ENCODE peak calls at places on chromosomes 1 and 21, in four cellular contexts. P is HCT116, N is pancreas, U is GM23248. R is an unnamed sample.

GRCh38 chr1:192861860-192862259 is 53.0 kb downstream of the RGS2 start:
- DNase-seq in P (no peak), N (peak; percentile 13), U (no peak), R (no peak)

GRCh38 chr1:233518344-233518743 is 95.6 kb upstream of the KCNK1 start:
- DNase-seq in P (peak; percentile 65), N (no peak), U (peak; percentile 47), R (no peak)

GRCh38 chr1:62131093-62131725 is 63.4 kb upstream of the L1TD1 start:
- DNase-seq in P (no peak), N (peak; percentile 8), U (peak; percentile 78), R (no peak)

GRCh38 chr1:164092603-164093353 is 466.2 kb upstream of the PBX1 start:
- DNase-seq in P (no peak), N (no peak), U (peak; percentile 25), R (no peak)

GRCh38 chr1:205595861-205596260 is 36.0 kb downstream of the ELK4 start:
- DNase-seq in P (no peak), N (no peak), U (no peak), R (no peak)

GRCh38 chr1:160376525-160377131 is 9.8 kb downstream of the NHLH1 start:
- DNase-seq in P (peak; percentile 61), N (peak; percentile 27), U (peak; percentile 79), R (peak; percentile 32)

GRCh38 chr1:212937034-212937433 is 13.3 kb upstream of the VASH2 start:
- DNase-seq in P (no peak), N (no peak), U (no peak), R (no peak)

GRCh38 chr1:16716691-16717173 is 23.6 kb upstream of the RNU1-4 start:
- DNase-seq in P (no peak), N (no peak), U (no peak), R (no peak)

GRCh38 chr1:1775364-1776226 is 2.7 kb downstream of the NADK start:
- DNase-seq in P (no peak), N (no peak), U (no peak), R (no peak)

GRCh38 chr1:245571872-245572294 is 417.1 kb downstream of the KIF26B start:
- DNase-seq in P (no peak), N (no peak), U (no peak), R (no peak)

GRCh38 chr1:231592809-231593208 is 33.8 kb upstream of the DISC1 start:
- DNase-seq in P (no peak), N (no peak), U (no peak), R (no peak)

GRCh38 chr1:83746234-83746633 is 252.7 kb downstream of the TTLL7 start:
- DNase-seq in P (no peak), N (no peak), U (no peak), R (no peak)

GRCh38 chr1:33435096-33435820 is 4.4 kb upstream of the PHC2 start:
- DNase-seq in P (no peak), N (no peak), U (peak; percentile 89), R (no peak)

GRCh38 chr1:205519541-205520131 is 15.2 kb downstream of the CDK18 start:
- DNase-seq in P (no peak), N (no peak), U (no peak), R (peak; percentile 85)

GRCh38 chr1:104648269-104648691 is 898.6 kb downstream of the AMY1C start:
- DNase-seq in P (no peak), N (no peak), U (peak; percentile 12), R (no peak)

GRCh38 chr1:181583598-181583997 is 100.3 kb downstream of the CACNA1E start:
- DNase-seq in P (peak; percentile 4), N (peak; percentile 16), U (no peak), R (no peak)

GRCh38 chr1:13583964-13584791 is 546 bp downstream of the PDPN start:
- DNase-seq in P (no peak), N (no peak), U (peak; percentile 72), R (peak; percentile 21)

GRCh38 chr1:211932581-211933010 is 102.0 kb upstream of the LPGAT1 start:
- DNase-seq in P (no peak), N (no peak), U (no peak), R (no peak)

GRCh38 chr1:41884256-41885240 is 34.2 kb downstream of the HIVEP3 start:
- DNase-seq in P (no peak), N (no peak), U (no peak), R (no peak)

GRCh38 chr1:17235135-17235880 is 13.6 kb upstream of the PADI3 start:
- DNase-seq in P (no peak), N (no peak), U (no peak), R (no peak)

GRCh38 chr1:206419250-206419649 is 51.0 kb upstream of the IKBKE start:
- DNase-seq in P (no peak), N (no peak), U (peak; percentile 34), R (no peak)

GRCh38 chr1:74858136-74858535 is 125.2 kb downstream of the TYW3 start:
- DNase-seq in P (no peak), N (no peak), U (no peak), R (no peak)

GRCh38 chr1:96515430-96515829 is 206.2 kb upstream of the PTBP2 start:
- DNase-seq in P (no peak), N (no peak), U (no peak), R (no peak)

GRCh38 chr1:20633190-20634064 is at the start of gene PINK1:
- DNase-seq in P (peak; percentile 57), N (peak; percentile 75), U (peak; percentile 85), R (peak; percentile 69)

GRCh38 chr1:212981025-212981495 is 30.7 kb downstream of the VASH2 start:
- DNase-seq in P (no peak), N (peak; percentile 36), U (no peak), R (no peak)

GRCh38 chr1:8025061-8025670 is 943 bp downstream of the ERRFI1 start:
- DNase-seq in P (no peak), N (no peak), U (peak; percentile 57), R (no peak)

GRCh38 chr21:38349111-38349746 is 92.4 kb downstream of the KCNJ15 start:
- DNase-seq in P (no peak), N (no peak), U (no peak), R (no peak)

GRCh38 chr1:997728-998050 is 2.2 kb downstream of the HES4 start:
- DNase-seq in P (no peak), N (peak; percentile 5), U (no peak), R (no peak)

GRCh38 chr1:45302505-45303331 is 24.0 kb upstream of the HPDL start:
- DNase-seq in P (no peak), N (peak; percentile 14), U (no peak), R (no peak)
- H3K27ac ChIP-seq in P (peak overlapping the region; percentile 76), N (peak overlapping the region; percentile 72), U (peak overlapping the region; percentile 88), R (peak overlapping the region; percentile 76)

GRCh38 chr1:65681101-65681500 is 111.6 kb upstream of the PDE4B start:
- DNase-seq in P (no peak), N (no peak), U (peak; percentile 81), R (no peak)
- H3K27ac ChIP-seq in P (no peak overlapping the region), N (no peak overlapping the region), U (no peak overlapping the region), R (no peak overlapping the region)

DNA sequence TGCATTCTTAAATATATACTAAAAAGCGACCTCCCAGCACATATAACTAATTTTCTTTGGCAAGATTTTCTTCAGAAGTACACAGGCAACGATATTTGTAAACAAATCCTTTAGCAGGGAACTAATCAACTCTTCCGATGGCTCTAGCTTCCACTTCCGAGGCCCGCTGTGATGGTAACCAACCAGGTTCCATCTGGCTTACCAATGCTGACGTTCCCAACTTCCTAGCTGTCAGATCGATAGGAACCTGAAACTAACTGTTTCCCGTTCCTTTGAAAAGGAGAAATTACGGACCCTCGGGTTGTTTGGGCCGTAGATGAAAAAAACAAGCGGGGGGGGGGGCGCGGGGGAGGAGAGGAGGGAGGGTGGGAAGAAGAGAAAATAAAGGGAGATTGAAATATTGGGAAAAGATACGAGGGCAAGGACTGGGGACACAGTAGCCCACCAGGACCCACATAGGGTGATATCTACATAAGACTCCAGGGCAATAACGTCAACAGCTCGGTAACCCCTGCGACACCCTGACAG is 513 bp downstream of the GTF2B start:
- DNase-seq in P (no peak), N (peak; percentile 18), U (peak; percentile 73), R (no peak)
- H3K27ac ChIP-seq in P (peak overlapping the region; percentile 75), N (peak overlapping the region; percentile 86), U (peak overlapping the region; percentile 79), R (peak overlapping the region; percentile 88)

GRCh38 chr1:184114818-184115398 is 63.4 kb downstream of the TSEN15 start:
- DNase-seq in P (no peak), N (no peak), U (no peak), R (no peak)

GRCh38 chr1:184110253-184111204 is 59.0 kb downstream of the TSEN15 start:
- DNase-seq in P (no peak), N (no peak), U (no peak), R (no peak)

GRCh38 chr1:184113251-184113650 is 61.7 kb downstream of the TSEN15 start:
- DNase-seq in P (no peak), N (no peak), U (no peak), R (no peak)

GRCh38 chr1:184116287-184116686 is 64.8 kb downstream of the TSEN15 start:
- DNase-seq in P (no peak), N (no peak), U (no peak), R (no peak)

DNA sequence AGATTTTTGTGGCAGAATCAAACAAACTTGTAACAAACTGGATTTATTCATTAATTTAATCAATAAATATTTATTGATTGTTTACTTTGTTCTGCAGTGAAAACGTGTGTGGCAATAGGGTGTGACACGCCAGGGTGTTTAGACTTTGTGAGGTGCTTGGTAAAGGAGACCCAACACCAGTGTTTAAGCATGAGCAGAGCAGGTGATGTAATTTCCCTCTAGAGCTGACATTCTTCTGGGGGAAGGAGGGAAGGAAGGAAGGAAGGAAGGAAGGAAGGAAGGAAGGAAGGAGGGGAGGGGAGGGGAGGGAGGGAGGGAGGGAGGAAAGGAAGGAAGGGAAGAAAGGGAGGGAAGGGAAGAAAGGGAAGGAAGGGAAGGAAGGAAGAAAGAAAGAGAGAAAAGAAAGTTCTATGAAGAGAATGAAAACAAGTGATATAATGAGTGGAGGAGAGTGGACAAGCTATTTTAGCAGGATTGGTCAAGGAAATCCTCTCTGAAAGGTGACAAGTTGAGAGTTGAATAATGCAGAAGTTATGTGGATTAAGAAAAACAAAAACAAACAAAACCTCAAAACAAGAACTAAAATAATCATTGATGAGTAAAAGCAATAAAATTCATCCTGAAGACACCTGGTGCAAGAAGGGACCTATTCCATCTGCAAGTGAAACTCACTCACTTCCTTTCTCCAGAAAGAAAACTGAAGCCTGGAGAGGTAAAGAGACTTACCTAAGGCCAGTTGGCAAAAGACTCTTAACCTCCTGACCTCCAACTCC is 60.8 kb downstream of the TSEN15 start:
- DNase-seq in P (no peak), N (no peak), U (no peak), R (no peak)
- H3K27ac ChIP-seq in P (no peak overlapping the region), N (no peak overlapping the region), U (no peak overlapping the region), R (no peak overlapping the region)

DNA sequence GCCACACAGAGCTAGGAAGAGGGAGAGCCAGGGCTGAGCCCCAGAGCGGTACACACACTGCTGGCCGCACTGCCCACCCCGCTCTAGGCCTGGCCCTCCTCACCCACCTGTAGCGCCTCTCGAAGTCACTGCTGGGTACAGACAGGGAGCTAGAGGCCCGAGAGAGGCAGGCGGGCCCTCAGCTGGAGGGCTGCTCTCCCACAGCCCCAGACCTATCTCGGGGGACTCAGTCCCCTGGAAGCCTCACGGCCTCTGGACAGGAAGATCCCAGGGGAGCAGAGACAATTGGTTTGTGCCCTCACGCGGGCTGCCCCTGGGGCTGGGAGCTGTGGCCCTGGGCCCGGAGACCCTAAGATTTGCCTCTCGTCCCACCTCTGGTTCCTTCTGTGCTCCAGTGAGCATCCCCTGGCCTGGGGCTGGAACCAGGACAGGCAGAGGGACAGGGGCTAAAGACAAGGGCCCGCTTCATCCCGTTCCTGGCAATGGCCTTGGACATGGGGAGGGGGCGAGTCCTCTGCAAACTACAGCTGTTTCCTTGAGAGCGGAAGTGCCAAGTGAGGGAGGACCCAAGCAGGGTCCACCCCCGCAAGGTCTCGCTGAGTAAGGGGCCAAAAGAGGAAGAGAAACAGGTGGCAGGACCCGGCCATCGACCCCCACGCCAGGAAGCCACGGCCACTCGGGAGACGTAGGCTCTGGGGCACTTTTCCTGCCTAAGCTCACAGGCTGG is 17.6 kb upstream of the PLEKHG5 start:
- DNase-seq in P (no peak), N (no peak), U (no peak), R (no peak)
- H3K27ac ChIP-seq in P (no peak overlapping the region), N (no peak overlapping the region), U (no peak overlapping the region), R (no peak overlapping the region)

R was measured in substantia nigra.